ENCODE peak calls at places on chromosomes 13 and 19, in six cellular contexts. One of them, this sample, is unnamed.

GRCh38 chr13:48902421-48902820 is 73.3 kb upstream of the FNDC3A start:
- DNase-seq in left ventricle myocardium inferior: no peak
- DNase-seq in fibroblast of pulmonary artery: peak
- DNase-seq in pancreas: no peak
- DNase-seq in lower lobe of right lung: no peak
- DNase-seq in Peyer's patch: no peak
- DNase-seq in this sample: no peak

GRCh38 chr19:53823380-53824120 is 564 bp downstream of the NLRP12 start:
- DNase-seq in left ventricle myocardium inferior: no peak
- DNase-seq in fibroblast of pulmonary artery: no peak
- DNase-seq in pancreas: no peak
- DNase-seq in lower lobe of right lung: no peak
- DNase-seq in Peyer's patch: no peak
- DNase-seq in this sample: no peak

GRCh38 chr19:34269968-34270621 is 15.7 kb downstream of the GARRE1 start:
- DNase-seq in left ventricle myocardium inferior: peak
- DNase-seq in fibroblast of pulmonary artery: peak
- DNase-seq in pancreas: peak
- DNase-seq in lower lobe of right lung: peak
- DNase-seq in Peyer's patch: peak
- DNase-seq in this sample: peak

GRCh38 chr19:2053601-2054389 is 2.8 kb upstream of the MKNK2 start:
- DNase-seq in left ventricle myocardium inferior: peak
- DNase-seq in fibroblast of pulmonary artery: peak
- DNase-seq in pancreas: peak
- DNase-seq in lower lobe of right lung: peak
- DNase-seq in Peyer's patch: no peak
- DNase-seq in this sample: no peak

GRCh38 chr19:3459322-3459881 is 20.9 kb downstream of the SMIM24 start:
- DNase-seq in left ventricle myocardium inferior: peak
- DNase-seq in fibroblast of pulmonary artery: peak
- DNase-seq in pancreas: peak
- DNase-seq in lower lobe of right lung: peak
- DNase-seq in Peyer's patch: peak
- DNase-seq in this sample: no peak

GRCh38 chr13:52371736-52372247 is 34.2 kb downstream of the THSD1 start:
- DNase-seq in left ventricle myocardium inferior: no peak
- DNase-seq in fibroblast of pulmonary artery: peak
- DNase-seq in pancreas: no peak
- DNase-seq in lower lobe of right lung: no peak
- DNase-seq in Peyer's patch: no peak
- DNase-seq in this sample: no peak

GRCh38 chr13:98500963-98501421 is 75.9 kb downstream of the STK24 start:
- DNase-seq in left ventricle myocardium inferior: no peak
- DNase-seq in fibroblast of pulmonary artery: no peak
- DNase-seq in pancreas: no peak
- DNase-seq in lower lobe of right lung: no peak
- DNase-seq in Peyer's patch: peak
- DNase-seq in this sample: no peak

GRCh38 chr13:34172048-34172447 is 354.1 kb downstream of the RFC3 start:
- DNase-seq in left ventricle myocardium inferior: no peak
- DNase-seq in fibroblast of pulmonary artery: no peak
- DNase-seq in pancreas: no peak
- DNase-seq in lower lobe of right lung: no peak
- DNase-seq in Peyer's patch: no peak
- DNase-seq in this sample: no peak

GRCh38 chr19:869245-870177 is 10.0 kb downstream of the CFD start:
- DNase-seq in left ventricle myocardium inferior: peak
- DNase-seq in fibroblast of pulmonary artery: peak
- DNase-seq in pancreas: no peak
- DNase-seq in lower lobe of right lung: no peak
- DNase-seq in Peyer's patch: no peak
- DNase-seq in this sample: no peak

GRCh38 chr13:51803422-51804294 is at the start of gene DHRS12:
- DNase-seq in left ventricle myocardium inferior: peak
- DNase-seq in fibroblast of pulmonary artery: peak
- DNase-seq in pancreas: peak
- DNase-seq in lower lobe of right lung: peak
- DNase-seq in Peyer's patch: peak
- DNase-seq in this sample: peak

GRCh38 chr13:32247887-32248286 is 67.3 kb downstream of the ZAR1L start:
- DNase-seq in left ventricle myocardium inferior: no peak
- DNase-seq in fibroblast of pulmonary artery: no peak
- DNase-seq in pancreas: no peak
- DNase-seq in lower lobe of right lung: no peak
- DNase-seq in Peyer's patch: no peak
- DNase-seq in this sample: no peak

GRCh38 chr13:32650705-32651311 is 64.6 kb downstream of the PDS5B start:
- DNase-seq in left ventricle myocardium inferior: no peak
- DNase-seq in fibroblast of pulmonary artery: peak
- DNase-seq in pancreas: peak
- DNase-seq in lower lobe of right lung: no peak
- DNase-seq in Peyer's patch: peak
- DNase-seq in this sample: peak

GRCh38 chr13:50128406-50129048 is 113.3 kb downstream of the KCNRG start:
- DNase-seq in left ventricle myocardium inferior: no peak
- DNase-seq in fibroblast of pulmonary artery: no peak
- DNase-seq in pancreas: no peak
- DNase-seq in lower lobe of right lung: no peak
- DNase-seq in Peyer's patch: no peak
- DNase-seq in this sample: no peak

GRCh38 chr19:49873834-49874233 is 3.3 kb downstream of the AKT1S1 start:
- DNase-seq in left ventricle myocardium inferior: no peak
- DNase-seq in fibroblast of pulmonary artery: no peak
- DNase-seq in pancreas: peak
- DNase-seq in lower lobe of right lung: no peak
- DNase-seq in Peyer's patch: no peak
- DNase-seq in this sample: no peak

GRCh38 chr19:29694669-29695627 is 20.1 kb downstream of the C19orf12 start:
- DNase-seq in left ventricle myocardium inferior: peak
- DNase-seq in fibroblast of pulmonary artery: peak
- DNase-seq in pancreas: peak
- DNase-seq in lower lobe of right lung: peak
- DNase-seq in Peyer's patch: peak
- DNase-seq in this sample: peak

GRCh38 chr13:113857531-113858195 is 6.2 kb downstream of the GAS6 start:
- DNase-seq in left ventricle myocardium inferior: no peak
- DNase-seq in fibroblast of pulmonary artery: no peak
- DNase-seq in pancreas: peak
- DNase-seq in lower lobe of right lung: peak
- DNase-seq in Peyer's patch: no peak
- DNase-seq in this sample: no peak

GRCh38 chr19:13808856-13809255 is 13.6 kb downstream of the ZSWIM4 start:
- DNase-seq in left ventricle myocardium inferior: no peak
- DNase-seq in fibroblast of pulmonary artery: no peak
- DNase-seq in pancreas: no peak
- DNase-seq in lower lobe of right lung: no peak
- DNase-seq in Peyer's patch: no peak
- DNase-seq in this sample: no peak

GRCh38 chr19:38736413-38737280 is 7.6 kb downstream of the CAPN12 start:
- DNase-seq in left ventricle myocardium inferior: no peak
- DNase-seq in fibroblast of pulmonary artery: no peak
- DNase-seq in pancreas: peak
- DNase-seq in lower lobe of right lung: peak
- DNase-seq in Peyer's patch: peak
- DNase-seq in this sample: peak
- H3K4me3 ChIP-seq in left ventricle myocardium inferior: peak
- H3K4me3 ChIP-seq in fibroblast of pulmonary artery: peak
- H3K4me3 ChIP-seq in pancreas: peak
- H3K4me3 ChIP-seq in lower lobe of right lung: peak
- H3K4me3 ChIP-seq in Peyer's patch: peak
- H3K4me3 ChIP-seq in this sample: no peak

GRCh38 chr19:41222240-41222639 is 3.2 kb downstream of the AXL start:
- DNase-seq in left ventricle myocardium inferior: no peak
- DNase-seq in fibroblast of pulmonary artery: no peak
- DNase-seq in pancreas: no peak
- DNase-seq in lower lobe of right lung: no peak
- DNase-seq in Peyer's patch: no peak
- DNase-seq in this sample: no peak

GRCh38 chr19:41218249-41218614 is 791 bp upstream of the AXL start:
- DNase-seq in left ventricle myocardium inferior: no peak
- DNase-seq in fibroblast of pulmonary artery: no peak
- DNase-seq in pancreas: no peak
- DNase-seq in lower lobe of right lung: no peak
- DNase-seq in Peyer's patch: no peak
- DNase-seq in this sample: no peak

GRCh38 chr19:41218615-41219507 is at the start of gene AXL:
- DNase-seq in left ventricle myocardium inferior: peak
- DNase-seq in fibroblast of pulmonary artery: peak
- DNase-seq in pancreas: no peak
- DNase-seq in lower lobe of right lung: peak
- DNase-seq in Peyer's patch: peak
- DNase-seq in this sample: no peak

GRCh38 chr19:41221514-41222205 is 2.6 kb downstream of the AXL start:
- DNase-seq in left ventricle myocardium inferior: no peak
- DNase-seq in fibroblast of pulmonary artery: no peak
- DNase-seq in pancreas: no peak
- DNase-seq in lower lobe of right lung: no peak
- DNase-seq in Peyer's patch: no peak
- DNase-seq in this sample: no peak

DNA sequence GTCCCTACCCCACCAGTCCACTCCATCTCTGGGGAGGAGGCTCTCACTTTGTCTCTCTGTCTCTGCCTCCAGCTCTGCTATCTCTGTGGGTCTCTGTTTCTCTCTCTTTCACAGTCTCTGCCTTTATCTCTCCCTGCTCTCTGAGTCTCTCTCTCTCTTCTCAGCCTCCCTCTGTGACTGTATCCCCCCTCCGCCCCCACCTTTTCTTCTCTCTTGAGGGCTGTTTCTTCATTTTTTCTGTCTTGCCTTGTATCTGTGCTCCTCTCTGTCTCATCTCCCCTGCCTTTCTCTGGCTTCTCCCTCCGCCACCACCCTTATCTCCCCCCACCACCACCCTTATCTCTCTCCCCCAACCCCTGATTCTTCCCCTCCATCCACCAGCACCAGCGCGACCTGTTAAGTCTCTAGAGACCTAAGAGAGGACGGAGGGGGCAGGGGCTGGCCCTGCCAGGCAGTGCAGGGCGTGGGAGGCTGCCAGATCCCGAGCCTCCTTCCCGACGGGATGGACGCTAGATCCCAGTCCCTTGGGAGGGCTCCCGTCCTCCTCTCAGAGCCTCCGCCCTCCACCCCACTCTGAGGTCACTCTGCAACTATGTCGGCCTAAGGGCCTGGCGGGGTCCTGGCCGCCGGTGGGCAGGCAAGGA is 1.0 kb downstream of the AXL start:
- DNase-seq in left ventricle myocardium inferior: peak
- DNase-seq in fibroblast of pulmonary artery: peak
- DNase-seq in pancreas: no peak
- DNase-seq in lower lobe of right lung: no peak
- DNase-seq in Peyer's patch: no peak
- DNase-seq in this sample: no peak
- H3K4me3 ChIP-seq in left ventricle myocardium inferior: peak
- H3K4me3 ChIP-seq in fibroblast of pulmonary artery: peak
- H3K4me3 ChIP-seq in pancreas: peak
- H3K4me3 ChIP-seq in lower lobe of right lung: peak
- H3K4me3 ChIP-seq in Peyer's patch: peak
- H3K4me3 ChIP-seq in this sample: no peak

GRCh38 chr13:23608704-23609413 is 38.6 kb downstream of the TNFRSF19 start:
- DNase-seq in left ventricle myocardium inferior: peak
- DNase-seq in fibroblast of pulmonary artery: no peak
- DNase-seq in pancreas: peak
- DNase-seq in lower lobe of right lung: peak
- DNase-seq in Peyer's patch: no peak
- DNase-seq in this sample: no peak
- H3K4me3 ChIP-seq in left ventricle myocardium inferior: peak
- H3K4me3 ChIP-seq in fibroblast of pulmonary artery: no peak
- H3K4me3 ChIP-seq in pancreas: peak
- H3K4me3 ChIP-seq in lower lobe of right lung: peak
- H3K4me3 ChIP-seq in Peyer's patch: no peak
- H3K4me3 ChIP-seq in this sample: no peak

DNA sequence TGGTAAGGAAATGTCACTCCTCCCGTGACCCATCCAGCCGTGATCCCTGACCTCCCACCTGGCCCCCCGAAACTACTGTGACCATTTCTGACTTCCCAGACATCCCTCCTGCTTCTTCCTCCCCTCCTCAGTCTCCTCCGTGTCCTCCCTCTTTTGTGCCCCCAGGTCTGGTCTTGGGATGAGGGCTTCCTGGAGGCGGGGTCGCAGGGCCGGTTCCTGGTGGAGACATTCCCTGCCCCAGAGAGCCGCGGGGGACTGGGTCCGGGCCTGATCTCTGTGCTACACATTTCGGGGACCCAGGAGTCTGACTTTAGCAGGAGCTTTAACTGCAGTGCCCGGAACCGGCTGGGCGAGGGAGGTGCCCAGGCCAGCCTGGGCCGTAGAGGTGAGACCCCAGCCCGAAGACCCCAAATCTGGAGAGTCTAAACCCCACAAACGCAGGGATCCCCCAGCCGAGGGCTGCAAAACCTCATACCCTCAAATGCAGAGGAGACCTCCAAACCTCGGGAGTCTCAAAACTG is 5.0 kb downstream of the KIRREL2 start:
- DNase-seq in left ventricle myocardium inferior: no peak
- DNase-seq in fibroblast of pulmonary artery: no peak
- DNase-seq in pancreas: no peak
- DNase-seq in lower lobe of right lung: no peak
- DNase-seq in Peyer's patch: no peak
- DNase-seq in this sample: no peak
- H3K4me3 ChIP-seq in left ventricle myocardium inferior: no peak
- H3K4me3 ChIP-seq in fibroblast of pulmonary artery: no peak
- H3K4me3 ChIP-seq in pancreas: no peak
- H3K4me3 ChIP-seq in lower lobe of right lung: no peak
- H3K4me3 ChIP-seq in Peyer's patch: no peak
- H3K4me3 ChIP-seq in this sample: no peak